ENCODE peak calls at places on chromosomes 2 and 18, in four cellular contexts. T, V, Q and C are unnamed samples.
A peak's percentile ranks its signal among the peaks of the same experiment; 100 is the strongest.

GRCh38 chr18:75244336-75244735 is 33.7 kb downstream of the TSHZ1 start:
- DNase-seq in Q (no peak), V (no peak), T (no peak), C (no peak)

GRCh38 chr2:9795071-9795470 is 48.2 kb upstream of the TAF1B start:
- DNase-seq in T (no peak), V (no peak), Q (no peak), C (no peak)

GRCh38 chr2:127416486-127417001 is 1.7 kb upstream of the PROC start:
- DNase-seq in V (no peak), T (no peak), Q (no peak), C (no peak)

GRCh38 chr2:225124311-225124832 is 82.1 kb upstream of the DOCK10 start:
- DNase-seq in Q (no peak), T (no peak), V (no peak), C (no peak)

GRCh38 chr18:10536270-10536669 is 10.4 kb downstream of the NAPG start:
- DNase-seq in T (no peak), Q (no peak), V (no peak), C (no peak)

GRCh38 chr2:130864830-130865229 is 28.1 kb downstream of the ARHGEF4 start:
- DNase-seq in T (no peak), V (no peak), Q (peak; percentile 52), C (no peak)

GRCh38 chr2:85718006-85718391 is 23.8 kb downstream of the GNLY start:
- DNase-seq in V (no peak), Q (no peak), T (no peak), C (no peak)

GRCh38 chr18:45569566-45569965 is 45.7 kb upstream of the SLC14A2 start:
- DNase-seq in Q (no peak), V (no peak), T (no peak), C (no peak)

GRCh38 chr2:206159346-206160123 is at the start of the genes EEF1B2 and NDUFS1:
- DNase-seq in T (peak; percentile 97), Q (peak; percentile 98), V (peak; percentile 91), C (peak; percentile 99)

GRCh38 chr18:48126240-48126639 is 195.8 kb upstream of the SMAD2 start:
- DNase-seq in Q (peak; percentile 44), V (no peak), T (no peak), C (no peak)

GRCh38 chr2:85751627-85752026 is 2.2 kb upstream of the ATOH8 start:
- DNase-seq in T (no peak), V (no peak), Q (no peak), C (no peak)

GRCh38 chr18:23215294-23215693 is 80.0 kb downstream of the CABLES1 start:
- DNase-seq in V (no peak), T (no peak), Q (no peak), C (no peak)

GRCh38 chr2:226424971-226425370 is 374.6 kb downstream of the IRS1 start:
- DNase-seq in Q (no peak), V (no peak), T (no peak), C (peak; percentile 39)

GRCh38 chr18:60329131-60329530 is 43.4 kb downstream of the MC4R start:
- DNase-seq in V (no peak), Q (no peak), T (no peak), C (no peak)

GRCh38 chr2:168116448-168116847 is 130.9 kb downstream of the STK39 start:
- DNase-seq in V (no peak), T (no peak), Q (no peak), C (no peak)

GRCh38 chr2:152505495-152505906 is 170.5 kb downstream of the FMNL2 start:
- DNase-seq in Q (no peak), V (no peak), T (no peak), C (no peak)

GRCh38 chr2:102004588-102004987 is 12.8 kb downstream of the IL1R2 start:
- DNase-seq in T (no peak), Q (no peak), V (no peak), C (no peak)

GRCh38 chr2:166406374-166406773 is 30.6 kb upstream of the SCN9A start:
- DNase-seq in V (no peak), Q (no peak), T (no peak), C (no peak)

GRCh38 chr2:218285604-218286003 is 6.7 kb downstream of the TMBIM1 start:
- DNase-seq in T (peak; percentile 50), Q (peak; percentile 92), V (no peak), C (no peak)

GRCh38 chr2:101998556-101999121 is 6.9 kb downstream of the IL1R2 start:
- DNase-seq in T (no peak), Q (no peak), V (no peak), C (no peak)

GRCh38 chr2:1651131-1652066 is 92.9 kb downstream of the PXDN start:
- DNase-seq in V (no peak), Q (no peak), T (no peak), C (no peak)

GRCh38 chr2:162317910-162318279 is 589 bp downstream of the IFIH1 start:
- DNase-seq in V (no peak), T (peak; percentile 30), Q (peak; percentile 42), C (no peak)

GRCh38 chr2:106561356-106561755 is 74.2 kb downstream of the CD8B2 start:
- DNase-seq in Q (no peak), T (no peak), V (no peak), C (no peak)

GRCh38 chr2:106561803-106562202 is 74.6 kb downstream of the CD8B2 start:
- DNase-seq in V (no peak), Q (no peak), T (no peak), C (no peak)

GRCh38 chr2:106562232-106562631 is 75.1 kb downstream of the CD8B2 start:
- DNase-seq in Q (peak; percentile 59), V (no peak), T (no peak), C (no peak)

GRCh38 chr2:106560773-106561172 is 73.6 kb downstream of the CD8B2 start:
- DNase-seq in Q (no peak), V (no peak), T (no peak), C (no peak)

DNA sequence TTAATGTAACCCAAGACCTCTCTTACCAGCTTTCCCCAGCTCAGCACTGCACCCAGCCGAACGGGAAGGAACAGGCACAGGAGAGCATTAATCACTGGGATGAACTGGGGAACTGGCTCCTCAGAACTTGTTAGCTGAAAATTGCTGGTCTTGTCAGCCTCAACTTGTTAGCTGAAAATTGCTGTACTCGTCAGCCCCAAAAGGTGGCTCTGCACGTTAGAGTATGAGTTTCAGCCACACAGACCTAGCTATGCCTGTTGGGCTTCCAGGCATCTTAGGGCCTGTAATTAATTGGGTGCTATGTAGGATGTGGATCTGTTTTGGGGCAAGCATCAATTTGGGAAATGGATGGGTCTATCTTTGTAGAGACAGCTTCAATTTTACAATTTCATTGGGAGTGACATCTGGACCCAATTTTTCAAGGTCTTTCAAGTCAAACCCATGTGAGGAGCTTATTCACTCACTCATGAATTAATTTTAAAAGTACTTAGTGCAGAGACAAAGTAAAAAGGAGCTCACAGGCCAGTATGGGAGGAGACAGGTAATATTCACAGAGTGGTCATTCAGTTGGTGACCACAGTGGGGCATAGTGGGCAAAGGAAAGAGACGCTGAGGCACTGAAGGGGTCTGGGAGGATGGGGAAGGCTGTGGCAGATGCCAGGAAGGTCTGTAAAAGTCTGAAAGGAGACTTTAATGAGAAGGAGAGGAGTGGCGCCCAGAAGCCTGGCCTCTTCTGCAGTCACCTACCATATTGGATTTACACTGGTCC is 75.8 kb downstream of the CD8B2 start:
- DNase-seq in Q (no peak), T (no peak), V (no peak), C (no peak)
- H3K27ac ChIP-seq in Q (no peak overlapping the region), T (peak overlapping the region; percentile 53), V (no peak overlapping the region), C (peak overlapping the region; percentile 58)

DNA sequence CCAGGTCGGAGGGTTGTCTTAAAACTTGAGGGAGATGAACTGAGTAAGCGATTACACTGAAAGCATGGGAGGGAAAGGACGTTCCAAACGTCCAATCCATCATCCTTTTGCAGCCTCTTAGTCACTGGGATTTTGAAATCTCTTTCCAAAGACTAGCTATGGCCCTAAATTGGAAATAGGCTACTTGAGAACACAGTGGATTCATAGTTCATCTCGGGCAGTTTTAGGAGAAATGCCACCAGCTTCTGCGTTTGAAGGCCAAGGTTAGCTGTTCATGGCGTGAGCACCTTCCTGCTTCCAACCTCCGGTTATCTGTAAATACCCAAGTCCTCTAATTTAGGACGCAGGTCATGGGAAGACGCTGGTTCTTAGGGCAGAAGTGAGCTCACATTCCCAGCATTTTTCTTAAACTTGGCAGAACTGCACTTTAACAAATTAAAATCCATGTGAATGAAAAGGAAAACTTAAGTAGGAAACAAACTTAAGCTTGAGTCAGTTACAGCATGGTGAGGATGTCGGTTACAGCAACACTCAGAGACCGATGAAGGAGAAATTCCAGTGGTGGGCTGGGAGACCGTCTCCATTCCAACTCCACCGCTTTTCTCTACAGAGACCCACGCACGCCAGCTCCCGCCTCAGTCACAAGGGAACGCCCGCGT is 692 bp upstream of the EML6 start:
- DNase-seq in Q (no peak), T (no peak), V (no peak), C (no peak)
- TF ChIP-seq POLR2A in Q (no peak), T (no peak), V (no peak), C (no peak)

DNA sequence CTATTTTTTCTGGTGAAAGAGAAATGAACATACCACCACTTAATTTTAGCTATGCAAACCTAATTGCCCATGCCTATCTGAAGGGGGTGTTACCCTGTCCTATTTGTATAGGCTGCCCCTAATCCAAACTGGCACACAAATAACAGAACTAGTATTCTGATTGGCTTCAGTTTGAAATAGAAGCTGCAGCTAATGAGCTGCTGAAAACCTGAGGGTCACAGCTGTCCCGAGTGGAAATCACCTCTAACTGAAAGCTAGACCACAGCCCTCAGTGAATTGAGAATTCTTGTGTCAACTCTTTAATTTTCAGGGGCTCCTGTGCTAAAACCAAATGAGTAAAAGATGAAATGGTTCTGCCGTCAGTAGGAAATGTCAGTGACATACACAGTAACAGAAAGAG is 28.7 kb downstream of the CCDC141 start:
- DNase-seq in Q (no peak), V (no peak), T (no peak), C (no peak)
- H3K4me1 ChIP-seq in Q (no peaks in the 10 kb centered on the region), V (no peaks in the 10 kb centered on the region), T (no peaks in the 10 kb centered on the region), C (no peaks in the 10 kb centered on the region)

DNA sequence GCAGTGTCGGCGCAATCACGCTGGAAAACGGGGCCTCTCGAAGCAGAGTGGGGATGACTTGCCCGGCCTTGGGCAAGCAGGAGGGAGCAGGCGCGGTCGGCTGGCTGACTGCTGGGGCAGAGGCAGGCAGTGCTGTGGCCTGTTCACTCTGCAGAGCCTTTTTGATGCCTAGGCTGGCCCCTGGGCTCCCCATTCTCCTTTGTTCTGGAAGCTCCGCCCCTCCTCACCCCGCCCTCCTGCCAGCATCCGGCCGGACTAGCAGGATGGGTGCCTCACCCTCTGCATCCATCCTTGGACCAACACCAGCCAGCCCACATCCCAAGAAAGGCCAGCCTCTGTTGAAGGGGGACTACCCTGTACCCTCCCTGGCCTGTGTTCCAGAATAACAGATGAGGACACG is at the start of gene ASPRV1:
- DNase-seq in Q (no peak), T (no peak), V (no peak), C (no peak)
- H3K27ac ChIP-seq in Q (no peak within 1 kb of the TSS), T (no peak within 1 kb of the TSS), V (no peak within 1 kb of the TSS), C (no peak within 1 kb of the TSS)

GRCh38 chr2:62492048-62492447 is 13.9 kb downstream of the TMEM17 start:
- DNase-seq in V (no peak), Q (no peak), T (no peak), C (no peak)

GRCh38 chr2:62498739-62499138 is 7.3 kb downstream of the TMEM17 start:
- DNase-seq in Q (no peak), V (no peak), T (no peak), C (no peak)

GRCh38 chr2:62501059-62501458 is 4.9 kb downstream of the TMEM17 start:
- DNase-seq in V (no peak), T (no peak), Q (no peak), C (no peak)

GRCh38 chr2:62499430-62500060 is 6.5 kb downstream of the TMEM17 start:
- DNase-seq in V (no peak), Q (no peak), T (no peak), C (no peak)

DNA sequence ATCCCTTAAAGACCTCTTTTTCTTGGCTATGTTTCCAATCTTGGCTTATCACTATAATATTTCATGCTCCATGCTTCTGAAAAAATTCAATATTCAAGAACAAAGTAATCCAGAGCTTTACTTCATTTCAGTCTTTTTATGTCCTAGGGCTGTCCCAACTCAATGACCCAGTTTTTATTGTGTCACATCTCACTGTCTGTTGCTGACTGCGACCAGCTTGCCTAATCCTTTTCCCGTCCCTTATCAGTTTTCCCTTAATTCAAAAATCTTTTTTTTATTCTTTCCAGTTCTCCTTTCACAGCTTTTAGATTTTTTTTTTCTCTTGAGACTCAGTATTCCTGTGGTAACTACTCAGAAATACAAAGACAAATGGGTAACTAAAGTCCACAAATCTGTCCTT is 10.2 kb downstream of the TMEM17 start:
- DNase-seq in V (no peak), Q (no peak), T (no peak), C (no peak)
- TF ChIP-seq POLR2A in V (no peak), Q (no peak), T (no peak), C (no peak)